ENCODE peak calls at places on chromosomes 4 and X, in five cellular contexts. One of them, this sample, is unnamed.

GRCh38 chr4:6893449-6894085 is 16.1 kb upstream of the TBC1D14 start:
- DNase-seq in fibroblast of lung: peak
- DNase-seq in epithelial cell of esophagus: no peak
- DNase-seq in endothelial cell of umbilical vein: no peak
- DNase-seq in hepatocyte: peak
- DNase-seq in this sample: no peak

GRCh38 chr4:118012142-118012541 is 22.1 kb upstream of the NDST3 start:
- DNase-seq in fibroblast of lung: peak
- DNase-seq in epithelial cell of esophagus: no peak
- DNase-seq in endothelial cell of umbilical vein: no peak
- DNase-seq in hepatocyte: no peak
- DNase-seq in this sample: no peak

GRCh38 chr4:4759233-4759632 is 100.2 kb upstream of the MSX1 start:
- DNase-seq in fibroblast of lung: no peak
- DNase-seq in epithelial cell of esophagus: no peak
- DNase-seq in endothelial cell of umbilical vein: no peak
- DNase-seq in hepatocyte: no peak
- DNase-seq in this sample: no peak

GRCh38 chrX:46957299-46957698 is 45.1 kb downstream of the JADE3 start:
- DNase-seq in fibroblast of lung: no peak
- DNase-seq in epithelial cell of esophagus: no peak
- DNase-seq in endothelial cell of umbilical vein: peak
- DNase-seq in hepatocyte: no peak
- DNase-seq in this sample: no peak

GRCh38 chr4:97235516-97235915 is 907.8 kb downstream of the STPG2 start:
- DNase-seq in fibroblast of lung: no peak
- DNase-seq in epithelial cell of esophagus: no peak
- DNase-seq in endothelial cell of umbilical vein: peak
- DNase-seq in hepatocyte: no peak
- DNase-seq in this sample: no peak

GRCh38 chr4:142778908-142779307 is 67.2 kb downstream of the INPP4B start:
- DNase-seq in fibroblast of lung: peak
- DNase-seq in epithelial cell of esophagus: peak
- DNase-seq in endothelial cell of umbilical vein: no peak
- DNase-seq in hepatocyte: no peak
- DNase-seq in this sample: peak

GRCh38 chr4:99201687-99202086 is 17.4 kb downstream of the ADH6 start:
- DNase-seq in fibroblast of lung: no peak
- DNase-seq in epithelial cell of esophagus: no peak
- DNase-seq in endothelial cell of umbilical vein: no peak
- DNase-seq in hepatocyte: no peak
- DNase-seq in this sample: no peak

GRCh38 chr4:145308598-145308997 is 128.2 kb upstream of the OTUD4 start:
- DNase-seq in fibroblast of lung: no peak
- DNase-seq in epithelial cell of esophagus: no peak
- DNase-seq in endothelial cell of umbilical vein: no peak
- DNase-seq in hepatocyte: no peak
- DNase-seq in this sample: no peak

GRCh38 chrX:107561468-107562215 is 66.7 kb upstream of the PRPS1 start:
- DNase-seq in fibroblast of lung: peak
- DNase-seq in epithelial cell of esophagus: no peak
- DNase-seq in endothelial cell of umbilical vein: no peak
- DNase-seq in hepatocyte: no peak
- DNase-seq in this sample: no peak

GRCh38 chr4:53321151-53321987 is 44.5 kb downstream of the SCFD2 start:
- DNase-seq in fibroblast of lung: peak
- DNase-seq in epithelial cell of esophagus: peak
- DNase-seq in endothelial cell of umbilical vein: peak
- DNase-seq in hepatocyte: no peak
- DNase-seq in this sample: peak

GRCh38 chr4:176775326-176775725 is 17.4 kb downstream of the VEGFC start:
- DNase-seq in fibroblast of lung: peak
- DNase-seq in epithelial cell of esophagus: peak
- DNase-seq in endothelial cell of umbilical vein: no peak
- DNase-seq in hepatocyte: no peak
- DNase-seq in this sample: no peak

GRCh38 chr4:151316645-151317044 is 8.8 kb downstream of the SH3D19 start:
- DNase-seq in fibroblast of lung: no peak
- DNase-seq in epithelial cell of esophagus: no peak
- DNase-seq in endothelial cell of umbilical vein: no peak
- DNase-seq in hepatocyte: no peak
- DNase-seq in this sample: no peak

GRCh38 chrX:2559124-2559523 is 58.3 kb upstream of the DHRSX start:
- DNase-seq in fibroblast of lung: no peak
- DNase-seq in epithelial cell of esophagus: no peak
- DNase-seq in endothelial cell of umbilical vein: no peak
- DNase-seq in hepatocyte: no peak
- DNase-seq in this sample: peak

GRCh38 chrX:97308161-97308560 is 424.5 kb downstream of the RPA4 start:
- DNase-seq in fibroblast of lung: peak
- DNase-seq in epithelial cell of esophagus: no peak
- DNase-seq in endothelial cell of umbilical vein: no peak
- DNase-seq in hepatocyte: no peak
- DNase-seq in this sample: peak

GRCh38 chrX:135974279-135974856 is 580 bp upstream of the MMGT1 start:
- DNase-seq in fibroblast of lung: peak
- DNase-seq in epithelial cell of esophagus: peak
- DNase-seq in endothelial cell of umbilical vein: peak
- DNase-seq in hepatocyte: peak
- DNase-seq in this sample: peak

GRCh38 chrX:103845165-103845653 is 13.2 kb upstream of the RAB9B start:
- DNase-seq in fibroblast of lung: peak
- DNase-seq in epithelial cell of esophagus: peak
- DNase-seq in endothelial cell of umbilical vein: peak
- DNase-seq in hepatocyte: peak
- DNase-seq in this sample: peak

GRCh38 chr4:62912531-62912930 is 1496.7 kb downstream of the TECRL start:
- DNase-seq in fibroblast of lung: no peak
- DNase-seq in epithelial cell of esophagus: no peak
- DNase-seq in endothelial cell of umbilical vein: no peak
- DNase-seq in hepatocyte: peak
- DNase-seq in this sample: no peak

GRCh38 chr4:168888715-168889215 is 121.3 kb downstream of the CBR4 start:
- DNase-seq in fibroblast of lung: no peak
- DNase-seq in epithelial cell of esophagus: no peak
- DNase-seq in endothelial cell of umbilical vein: no peak
- DNase-seq in hepatocyte: no peak
- DNase-seq in this sample: no peak

GRCh38 chrX:37726346-37726745 is 40.8 kb downstream of the XK start:
- DNase-seq in fibroblast of lung: no peak
- DNase-seq in epithelial cell of esophagus: no peak
- DNase-seq in endothelial cell of umbilical vein: no peak
- DNase-seq in hepatocyte: no peak
- DNase-seq in this sample: no peak

GRCh38 chr4:180828455-180829018 is 1414.7 kb upstream of the TENM3 start:
- DNase-seq in fibroblast of lung: peak
- DNase-seq in epithelial cell of esophagus: peak
- DNase-seq in endothelial cell of umbilical vein: no peak
- DNase-seq in hepatocyte: peak
- DNase-seq in this sample: peak

GRCh38 chr4:6367313-6367945 is 97.8 kb downstream of the WFS1 start:
- DNase-seq in fibroblast of lung: no peak
- DNase-seq in epithelial cell of esophagus: no peak
- DNase-seq in endothelial cell of umbilical vein: no peak
- DNase-seq in hepatocyte: no peak
- DNase-seq in this sample: no peak

GRCh38 chr4:80831383-80832361 is 198.8 kb upstream of the BMP3 start:
- DNase-seq in fibroblast of lung: peak
- DNase-seq in epithelial cell of esophagus: peak
- DNase-seq in endothelial cell of umbilical vein: no peak
- DNase-seq in hepatocyte: no peak
- DNase-seq in this sample: peak

GRCh38 chr4:128820631-128821119 is 11.2 kb downstream of the JADE1 start:
- DNase-seq in fibroblast of lung: no peak
- DNase-seq in epithelial cell of esophagus: no peak
- DNase-seq in endothelial cell of umbilical vein: no peak
- DNase-seq in hepatocyte: no peak
- DNase-seq in this sample: no peak

GRCh38 chrX:72003811-72004750 is 93.4 kb downstream of the NHSL2 start:
- DNase-seq in fibroblast of lung: peak
- DNase-seq in epithelial cell of esophagus: no peak
- DNase-seq in endothelial cell of umbilical vein: peak
- DNase-seq in hepatocyte: peak
- DNase-seq in this sample: no peak

DNA sequence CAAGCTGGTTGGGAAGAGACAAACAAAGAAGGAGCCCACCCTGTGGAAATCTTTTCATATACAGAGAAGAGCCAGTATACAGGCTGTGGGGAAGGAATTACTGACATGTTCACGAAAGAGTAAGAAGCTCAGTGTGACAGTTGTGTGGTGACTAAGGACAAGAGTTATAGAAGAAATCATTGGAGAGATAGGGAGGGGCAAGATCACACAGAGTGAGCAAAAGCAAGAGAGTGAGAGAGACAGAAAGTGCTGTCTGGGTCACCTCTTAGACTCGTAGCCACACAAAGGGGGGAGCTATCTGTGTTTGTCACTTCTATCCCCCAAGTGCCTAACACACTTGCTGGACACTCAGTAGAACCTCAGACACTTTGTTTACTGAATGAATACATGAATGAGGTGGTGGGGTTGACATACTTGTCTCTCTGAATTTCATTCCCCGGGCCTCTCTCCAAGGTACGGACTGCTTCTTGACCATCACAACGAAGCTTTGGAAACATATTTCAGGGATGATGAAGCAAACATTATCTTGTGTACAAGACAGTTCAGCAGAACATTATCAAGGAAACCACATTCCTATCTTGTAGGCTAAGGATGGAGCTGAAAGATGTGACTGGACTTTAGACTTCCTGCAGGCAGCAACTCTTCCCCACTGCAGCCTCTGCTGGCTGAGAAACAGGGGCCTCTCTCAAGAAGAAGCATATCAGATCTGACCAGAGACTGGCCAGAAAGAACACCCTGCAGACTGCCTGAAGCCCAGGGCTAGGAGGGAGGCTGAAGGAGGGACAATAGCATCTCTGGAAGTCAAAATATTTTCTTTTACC is 168.2 kb downstream of the AMELX start:
- DNase-seq in fibroblast of lung: peak
- DNase-seq in epithelial cell of esophagus: no peak
- DNase-seq in endothelial cell of umbilical vein: peak
- DNase-seq in hepatocyte: peak
- DNase-seq in this sample: peak
- TF ChIP-seq CTCF in fibroblast of lung: no peak
- TF ChIP-seq CTCF in epithelial cell of esophagus: no peak
- TF ChIP-seq CTCF in endothelial cell of umbilical vein: no peak
- TF ChIP-seq CTCF in hepatocyte: no peak
- TF ChIP-seq CTCF in this sample: no peak

DNA sequence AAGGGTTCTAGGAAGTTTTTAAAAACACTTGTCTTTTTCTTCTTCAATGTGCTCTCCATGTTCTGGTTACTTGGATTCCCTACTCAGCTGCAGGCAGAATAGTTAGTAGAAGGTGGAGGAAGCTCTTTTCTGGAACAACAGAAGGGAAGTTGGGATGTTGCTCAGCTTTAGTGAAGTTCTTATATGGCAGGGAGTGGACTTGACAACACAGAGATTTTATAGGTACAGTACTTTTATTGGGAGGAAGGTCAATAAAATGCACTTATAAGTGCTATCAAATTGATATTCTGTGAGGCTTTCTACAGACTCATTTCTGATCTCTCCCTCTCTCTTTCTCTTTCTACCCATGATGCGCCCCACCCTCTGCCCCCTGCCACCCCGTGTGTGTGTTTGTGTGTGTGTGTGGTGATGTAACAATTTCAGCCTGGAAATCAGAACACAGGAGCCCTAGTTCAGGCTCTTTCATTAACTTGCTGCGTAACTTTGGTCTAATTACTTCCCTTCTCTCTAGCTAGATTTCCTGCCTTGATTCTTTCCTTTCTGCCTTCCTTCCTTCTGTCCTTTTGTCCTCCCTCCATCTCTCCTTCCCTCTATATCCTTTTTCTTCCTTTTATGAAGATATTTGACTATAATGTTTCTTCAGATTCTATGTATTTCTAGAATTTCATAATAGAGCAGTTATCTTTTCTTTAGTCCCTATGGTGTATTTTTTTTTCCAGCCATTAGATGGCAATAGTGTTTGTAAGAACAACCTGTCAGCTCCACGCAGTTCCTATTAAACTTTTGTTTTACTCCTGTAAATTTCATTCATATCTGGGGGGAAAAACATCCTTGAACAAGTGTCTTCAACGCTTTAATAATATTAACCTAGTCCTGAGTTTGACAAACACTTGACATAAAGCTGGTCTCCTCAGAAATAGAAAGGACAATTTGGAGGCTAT is 37.1 kb downstream of the HEPH start:
- DNase-seq in fibroblast of lung: no peak
- DNase-seq in epithelial cell of esophagus: peak
- DNase-seq in endothelial cell of umbilical vein: no peak
- DNase-seq in hepatocyte: peak
- DNase-seq in this sample: peak
- TF ChIP-seq CTCF in fibroblast of lung: peak
- TF ChIP-seq CTCF in epithelial cell of esophagus: no peak
- TF ChIP-seq CTCF in endothelial cell of umbilical vein: no peak
- TF ChIP-seq CTCF in hepatocyte: peak
- TF ChIP-seq CTCF in this sample: peak

GRCh38 chrX:43958529-43958928 is 14.7 kb downstream of the NDP start:
- DNase-seq in fibroblast of lung: peak
- DNase-seq in epithelial cell of esophagus: peak
- DNase-seq in endothelial cell of umbilical vein: peak
- DNase-seq in hepatocyte: peak
- DNase-seq in this sample: peak

GRCh38 chrX:43964936-43965335 is 8.3 kb downstream of the NDP start:
- DNase-seq in fibroblast of lung: peak
- DNase-seq in epithelial cell of esophagus: peak
- DNase-seq in endothelial cell of umbilical vein: peak
- DNase-seq in hepatocyte: no peak
- DNase-seq in this sample: no peak

GRCh38 chrX:43963726-43964125 is 9.5 kb downstream of the NDP start:
- DNase-seq in fibroblast of lung: no peak
- DNase-seq in epithelial cell of esophagus: no peak
- DNase-seq in endothelial cell of umbilical vein: no peak
- DNase-seq in hepatocyte: no peak
- DNase-seq in this sample: no peak

GRCh38 chrX:43962636-43963035 is 10.6 kb downstream of the NDP start:
- DNase-seq in fibroblast of lung: no peak
- DNase-seq in epithelial cell of esophagus: no peak
- DNase-seq in endothelial cell of umbilical vein: no peak
- DNase-seq in hepatocyte: no peak
- DNase-seq in this sample: no peak

DNA sequence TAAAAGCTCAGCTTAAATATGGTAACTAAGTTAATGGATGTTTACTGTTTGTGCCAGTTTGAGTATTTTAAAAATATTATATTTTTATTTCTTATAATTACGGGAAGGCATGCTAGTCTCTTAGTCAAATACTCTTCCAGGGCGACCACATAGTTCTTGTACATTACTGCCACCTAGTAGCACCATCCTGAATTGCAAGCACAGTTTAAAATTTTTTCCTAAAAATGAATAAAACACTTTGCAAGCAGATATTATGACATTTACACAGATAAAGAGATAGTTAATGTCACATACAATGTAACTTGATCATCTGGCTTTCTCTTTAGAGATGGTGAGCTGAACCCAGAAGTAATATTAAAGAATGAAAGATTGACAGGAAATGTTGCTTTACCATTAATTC is 11.5 kb downstream of the NDP start:
- DNase-seq in fibroblast of lung: no peak
- DNase-seq in epithelial cell of esophagus: no peak
- DNase-seq in endothelial cell of umbilical vein: no peak
- DNase-seq in hepatocyte: no peak
- DNase-seq in this sample: no peak
- TF ChIP-seq CTCF in fibroblast of lung: no peak
- TF ChIP-seq CTCF in epithelial cell of esophagus: peak
- TF ChIP-seq CTCF in endothelial cell of umbilical vein: no peak
- TF ChIP-seq CTCF in hepatocyte: peak
- TF ChIP-seq CTCF in this sample: peak

GRCh38 chr4:76673361-76673760 is 224.6 kb downstream of the SOWAHB start:
- DNase-seq in fibroblast of lung: no peak
- DNase-seq in epithelial cell of esophagus: no peak
- DNase-seq in endothelial cell of umbilical vein: no peak
- DNase-seq in hepatocyte: no peak
- DNase-seq in this sample: no peak
- TF ChIP-seq CTCF in fibroblast of lung: no peak
- TF ChIP-seq CTCF in epithelial cell of esophagus: no peak
- TF ChIP-seq CTCF in endothelial cell of umbilical vein: no peak
- TF ChIP-seq CTCF in hepatocyte: no peak
- TF ChIP-seq CTCF in this sample: no peak